ENCODE peak calls at places on chromosomes 3 and 15, in four cellular contexts. F, K, D and S are unnamed samples.

GRCh38 chr3:64278631-64279030 is 53.4 kb upstream of the PRICKLE2 start:
- DNase-seq in F (no peak), K (peak; percentile 67), D (no peak), S (no peak)

GRCh38 chr15:50164458-50164857 is 17.5 kb upstream of the SLC27A2 start:
- DNase-seq in F (no peak), K (no peak), D (no peak), S (no peak)

GRCh38 chr3:66666362-66666761 is 165.5 kb upstream of the LRIG1 start:
- DNase-seq in F (no peak), K (no peak), D (no peak), S (no peak)

GRCh38 chr3:197178998-197179397 is 119.4 kb downstream of the DLG1 start:
- DNase-seq in F (no peak), K (no peak), D (no peak), S (no peak)

GRCh38 chr3:172138792-172139507 is 99.6 kb downstream of the FNDC3B start:
- DNase-seq in F (no peak), K (peak; percentile 81), D (peak; percentile 83), S (no peak)

GRCh38 chr3:172595648-172596393 is 72.6 kb upstream of the TNFSF10 start:
- DNase-seq in F (peak; percentile 41), K (peak; percentile 52), D (peak; percentile 67), S (no peak)

GRCh38 chr3:110902453-110903085 is 169.0 kb upstream of the NECTIN3 start:
- DNase-seq in F (no peak), K (no peak), D (no peak), S (no peak)

GRCh38 chr3:120601554-120601953 is 5.4 kb downstream of the NDUFB4 start:
- DNase-seq in F (no peak), K (no peak), D (no peak), S (no peak)

GRCh38 chr15:95990833-95991232 is 339.7 kb upstream of the NR2F2 start:
- DNase-seq in F (no peak), K (no peak), D (no peak), S (no peak)

GRCh38 chr3:8702560-8702959 is 31.0 kb upstream of the CAV3 start:
- DNase-seq in F (no peak), K (peak; percentile 40), D (no peak), S (no peak)

GRCh38 chr15:87207945-87208580 is 1048.5 kb downstream of the NTRK3 start:
- DNase-seq in F (no peak), K (no peak), D (no peak), S (no peak)

DNA sequence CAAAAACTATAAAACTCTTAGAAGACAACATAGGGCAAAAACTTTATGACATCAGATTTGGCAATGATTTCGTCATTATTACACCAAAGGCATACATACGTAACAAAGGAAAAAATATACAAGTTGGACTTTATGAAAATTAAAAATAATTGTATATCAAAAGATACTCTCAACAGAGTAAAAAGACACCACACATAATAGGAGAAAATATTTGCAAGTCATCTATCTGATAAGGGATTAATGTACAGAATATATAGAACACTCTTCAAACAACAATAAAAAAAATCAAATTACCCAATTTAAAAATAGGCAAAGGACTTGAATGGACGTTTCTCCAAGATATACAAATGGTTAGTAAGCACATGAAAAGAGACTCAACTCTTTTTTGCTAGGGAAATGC is 77.5 kb downstream of the RPL39L start:
- DNase-seq in F (no peak), K (no peak), D (no peak), S (no peak)
- H3K4me1 ChIP-seq in F (peaks cover 44% of the 10 kb centered on the region), K (peaks cover 15% of the 10 kb centered on the region), D (peaks cover 10% of the 10 kb centered on the region), S (peaks cover 11% of the 10 kb centered on the region)

GRCh38 chr15:78402056-78402610 is 35.9 kb upstream of the IREB2 start:
- DNase-seq in F (no peak), K (no peak), D (no peak), S (no peak)
- H3K36me3 ChIP-seq in F (no peaks in the 10 kb centered on the region), K (no peaks in the 10 kb centered on the region), D (no peaks in the 10 kb centered on the region), S (no peaks in the 10 kb centered on the region)

GRCh38 chr3:42501681-42502428 is 588 bp upstream of the VIPR1 start:
- DNase-seq in F (peak; percentile 69), K (peak; percentile 69), D (peak; percentile 75), S (no peak)
- H3K27me3 ChIP-seq in F (peaks cover 7% of the 10 kb centered on the region), K (peaks cover 4% of the 10 kb centered on the region), D (no peaks in the 10 kb centered on the region), S (no peaks in the 10 kb centered on the region)

DNA sequence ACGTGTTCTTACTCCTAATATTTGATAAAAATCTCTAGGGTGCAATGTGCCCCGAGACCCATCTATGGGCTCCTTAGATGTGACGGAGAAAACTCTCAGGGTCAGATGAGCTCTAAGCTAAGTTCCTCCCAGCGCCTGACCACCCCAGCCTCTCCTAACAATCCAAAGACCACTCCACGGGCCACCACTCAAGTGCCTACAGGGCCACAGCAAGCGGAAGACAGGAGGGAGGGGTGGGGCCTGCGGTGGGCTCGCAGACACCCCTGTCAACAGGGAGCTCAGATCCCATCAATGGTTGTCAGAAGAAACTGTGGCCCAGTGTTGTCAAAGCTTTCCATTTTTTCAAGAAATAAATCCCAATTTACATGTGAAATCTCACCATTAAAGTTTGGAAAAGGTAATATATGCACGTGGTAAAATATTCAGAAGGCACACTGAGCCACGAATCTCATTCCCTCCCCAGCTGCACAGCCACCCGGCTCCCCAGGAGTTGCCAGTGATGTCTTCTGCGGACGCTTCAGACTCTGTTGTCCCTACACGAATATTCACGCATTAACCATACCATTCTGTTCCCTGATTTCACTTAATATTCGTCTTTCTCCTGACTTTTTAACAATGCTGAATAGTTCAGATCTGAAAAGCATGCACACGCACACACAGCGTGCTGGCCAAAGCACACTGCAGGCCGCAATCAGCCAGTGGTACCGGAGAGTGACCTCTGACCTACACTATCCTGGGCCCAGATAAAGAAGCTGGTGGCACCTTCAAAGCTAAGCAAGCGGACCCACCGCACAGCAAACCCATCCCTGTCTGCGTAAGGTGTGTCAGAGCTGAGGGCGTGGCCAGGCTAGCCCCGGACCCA is 19.1 kb downstream of the TNK2 start:
- DNase-seq in F (no peak), K (no peak), D (no peak), S (no peak)
- H3K4me1 ChIP-seq in F (peaks cover 4% of the 10 kb centered on the region), K (peaks cover 7% of the 10 kb centered on the region), D (peaks cover 34% of the 10 kb centered on the region), S (peaks cover 17% of the 10 kb centered on the region)

GRCh38 chr3:3141939-3142338 is 15.2 kb downstream of the TRNT1 start:
- DNase-seq in F (no peak), K (no peak), D (no peak), S (no peak)
- H3K36me3 ChIP-seq in F (peaks cover 46% of the 10 kb centered on the region), K (peaks cover 3% of the 10 kb centered on the region), D (peaks cover 29% of the 10 kb centered on the region), S (peaks cover 100% of the 10 kb centered on the region)

GRCh38 chr3:13081603-13082360 is 8.6 kb upstream of the IQSEC1 start:
- DNase-seq in F (no peak), K (no peak), D (no peak), S (no peak)
- H3K27me3 ChIP-seq in F (no peaks in the 10 kb centered on the region), K (no peaks in the 10 kb centered on the region), D (no peaks in the 10 kb centered on the region), S (peaks cover 18% of the 10 kb centered on the region)

GRCh38 chr15:74011610-74012009 is 17.1 kb downstream of the PML start:
- DNase-seq in F (no peak), K (no peak), D (peak; percentile 73), S (no peak)

GRCh38 chr15:74007820-74008371 is 13.4 kb downstream of the PML start:
- DNase-seq in F (no peak), K (no peak), D (no peak), S (no peak)

GRCh38 chr15:74010929-74011540 is 16.5 kb downstream of the PML start:
- DNase-seq in F (no peak), K (no peak), D (peak; percentile 61), S (no peak)

GRCh38 chr15:74008901-74009300 is 14.4 kb downstream of the PML start:
- DNase-seq in F (no peak), K (no peak), D (peak; percentile 52), S (no peak)

GRCh38 chr15:74013374-74013893 is 18.9 kb downstream of the PML start:
- DNase-seq in F (no peak), K (no peak), D (no peak), S (no peak)
- H3K4me1 ChIP-seq in F (peaks cover 13% of the 10 kb centered on the region), K (no peaks in the 10 kb centered on the region), D (peaks cover 21% of the 10 kb centered on the region), S (peaks cover 57% of the 10 kb centered on the region)

DNA sequence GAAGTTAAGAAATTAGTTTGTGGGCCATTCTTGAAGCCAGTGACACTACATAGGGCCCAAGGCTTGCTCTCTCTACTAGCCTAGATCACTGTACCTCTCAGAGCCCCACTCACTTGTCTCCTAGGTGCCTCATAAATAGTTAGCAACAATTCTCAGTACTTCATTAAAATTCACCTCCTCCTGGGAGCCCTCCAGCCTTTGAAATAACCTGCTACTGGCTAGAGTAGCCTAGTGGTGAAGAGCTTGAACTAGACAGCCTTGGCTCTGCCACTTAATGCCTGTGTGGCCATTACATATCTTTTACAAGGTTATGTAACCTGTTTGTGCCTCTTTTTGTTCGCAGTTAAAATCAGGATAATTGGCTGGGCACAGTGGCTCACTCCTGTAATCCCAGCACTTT is 89.3 kb downstream of the UBE2E2 start:
- DNase-seq in F (no peak), K (no peak), D (no peak), S (no peak)
- H3K36me3 ChIP-seq in F (no peaks in the 10 kb centered on the region), K (no peaks in the 10 kb centered on the region), D (no peaks in the 10 kb centered on the region), S (no peaks in the 10 kb centered on the region)